ENCODE peak calls at places on chromosomes 6 and 20, in six cellular contexts. T is lower lobe of right lung, U is right lobe of liver, A is AG09309, E is tibial nerve, G is Calu3. Y is an unnamed sample.

GRCh38 chr6:27962506-27962905 is 5.5 kb downstream of the OR2B6 start:
- DNase-seq in U (no peak), G (no peak), T (no peak), E (no peak), A (no peak), Y (no peak)

GRCh38 chr6:7414811-7415210 is 25.2 kb downstream of the RIOK1 start:
- DNase-seq in G (no peak), T (no peak), E (no peak), U (no peak), A (peak; percentile 72), Y (no peak)

GRCh38 chr6:78947529-78947928 is 80.2 kb downstream of the IRAK1BP1 start:
- DNase-seq in E (no peak), A (no peak), U (no peak), T (no peak), G (no peak), Y (no peak)

GRCh38 chr6:37538107-37538506 is 38.4 kb upstream of the CCDC167 start:
- DNase-seq in E (no peak), T (no peak), A (no peak), U (no peak), G (peak; percentile 79), Y (no peak)

GRCh38 chr6:10740061-10740460 is 7.5 kb upstream of the TMEM14B start:
- DNase-seq in E (no peak), U (no peak), G (no peak), T (no peak), A (no peak), Y (no peak)

GRCh38 chr6:51753635-51754034 is 333.8 kb downstream of the PKHD1 start:
- DNase-seq in E (no peak), G (peak; percentile 11), T (peak; percentile 43), U (no peak), A (no peak), Y (no peak)

GRCh38 chr20:26209171-26209941 is 512.7 kb upstream of the ZNF337 start:
- DNase-seq in T (peak; percentile 52), U (no peak), E (no peak), G (no peak), A (peak; percentile 35), Y (peak; percentile 38)

GRCh38 chr20:6819599-6819998 is 52.1 kb downstream of the BMP2 start:
- DNase-seq in E (no peak), U (no peak), G (peak; percentile 32), A (no peak), T (no peak), Y (no peak)

GRCh38 chr6:136782021-136782770 is 10.1 kb downstream of the MAP3K5 start:
- DNase-seq in G (no peak), T (no peak), E (no peak), A (no peak), U (no peak), Y (no peak)

GRCh38 chr20:7585126-7585679 is 355.1 kb downstream of the HAO1 start:
- DNase-seq in E (no peak), G (peak; percentile 12), U (peak; percentile 86), A (no peak), T (no peak), Y (no peak)

GRCh38 chr6:94254689-94255088 is 835.3 kb upstream of the EPHA7 start:
- DNase-seq in E (no peak), T (no peak), A (no peak), G (no peak), U (no peak), Y (no peak)

GRCh38 chr6:16184554-16184953 is 53.8 kb upstream of the GMPR start:
- DNase-seq in U (no peak), T (no peak), G (no peak), A (no peak), E (no peak), Y (no peak)

GRCh38 chr6:82836022-82836575 is 229.5 kb downstream of the UBE3D start:
- DNase-seq in G (no peak), E (no peak), T (no peak), U (no peak), A (no peak), Y (no peak)

GRCh38 chr6:79280756-79281155 is 46.3 kb upstream of the HMGN3 start:
- DNase-seq in U (no peak), E (no peak), A (no peak), T (no peak), G (no peak), Y (no peak)

GRCh38 chr6:112331306-112331705 is 15.8 kb upstream of the RFPL4B start:
- DNase-seq in E (no peak), G (no peak), T (no peak), U (no peak), A (no peak), Y (no peak)

GRCh38 chr20:38115205-38115604 is 49.9 kb downstream of the TGM2 start:
- DNase-seq in E (no peak), G (no peak), A (no peak), T (no peak), U (no peak), Y (no peak)

GRCh38 chr20:38114353-38114791 is 50.7 kb downstream of the TGM2 start:
- DNase-seq in T (no peak), U (no peak), E (no peak), G (no peak), A (no peak), Y (no peak)

GRCh38 chr20:38112943-38113294 is 52.2 kb downstream of the TGM2 start:
- DNase-seq in T (no peak), E (no peak), U (no peak), G (no peak), A (no peak), Y (no peak)

GRCh38 chr20:38112249-38112942 is 52.7 kb downstream of the TGM2 start:
- DNase-seq in U (no peak), G (no peak), E (no peak), A (no peak), T (no peak), Y (no peak)

DNA sequence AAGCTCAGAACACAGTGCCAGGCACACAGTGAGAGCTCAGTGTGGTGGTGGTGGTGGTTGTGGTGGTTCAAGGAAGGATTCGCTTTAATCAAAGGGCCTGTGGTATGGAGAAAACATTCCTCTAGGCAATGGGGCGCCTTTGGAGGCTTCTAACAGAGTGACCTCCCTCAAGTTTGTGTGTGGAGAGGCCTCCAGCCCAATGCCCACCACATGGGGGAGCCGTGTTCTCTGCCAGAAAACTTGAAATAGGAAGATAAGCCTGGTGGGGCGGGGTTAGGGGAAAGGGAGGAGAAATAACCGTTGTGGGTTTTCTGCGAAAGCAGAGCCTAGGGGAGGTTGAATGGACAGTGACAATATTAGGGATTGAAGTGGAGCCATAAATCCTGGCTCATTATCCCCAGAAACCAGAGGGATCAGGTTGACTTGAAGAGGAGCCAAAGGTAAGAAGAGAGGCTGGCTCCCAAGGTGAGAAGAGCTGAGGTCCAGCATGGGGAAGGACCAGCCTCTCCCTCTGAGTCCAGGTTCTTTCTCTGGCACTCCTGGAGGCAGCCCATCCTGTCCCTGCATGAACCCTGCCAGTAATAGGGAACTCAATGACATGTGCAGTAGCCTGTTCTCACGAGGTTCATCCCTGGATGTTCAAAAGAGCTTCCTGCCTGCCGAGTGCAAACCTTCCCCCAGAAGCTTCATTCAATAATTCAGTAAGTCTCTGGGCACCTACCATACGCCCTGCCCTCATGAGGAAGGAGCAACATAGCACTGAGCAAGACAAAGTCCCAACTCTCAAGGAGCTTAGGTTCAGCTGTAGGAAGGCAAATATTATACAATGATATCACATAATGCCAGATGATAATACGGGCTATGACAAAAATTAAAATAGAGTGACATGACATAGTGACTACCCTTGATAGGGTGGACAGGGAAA is 51.4 kb downstream of the TGM2 start:
- DNase-seq in E (no peak), G (peak; percentile 86), T (no peak), U (no peak), A (no peak), Y (no peak)
- TF ChIP-seq CTCF in E (no peak), G (peak; percentile 58), T (peak; percentile 32), U (peak; percentile 35), A (peak; percentile 19), Y (no peak)

GRCh38 chr20:31821427-31821826 is 2.3 kb downstream of the MYLK2 start:
- DNase-seq in T (no peak), E (no peak), U (no peak), G (peak; percentile 41), A (no peak), Y (no peak)
- TF ChIP-seq CTCF in T (no peak), E (no peak), U (no peak), G (no peak), A (no peak), Y (no peak)

GRCh38 chr20:33079267-33079666 is at the start of gene BPIFB4:
- DNase-seq in A (no peak), T (no peak), G (no peak), E (no peak), U (no peak), Y (no peak)

GRCh38 chr20:33075281-33075680 is 4.2 kb upstream of the BPIFB4 start:
- DNase-seq in A (no peak), U (no peak), E (no peak), G (no peak), T (no peak), Y (no peak)

GRCh38 chr20:33074675-33075074 is 4.8 kb upstream of the BPIFB4 start:
- DNase-seq in A (no peak), U (no peak), T (no peak), G (no peak), E (no peak), Y (no peak)

GRCh38 chr20:33072813-33073212 is 6.6 kb upstream of the BPIFB4 start:
- DNase-seq in T (no peak), G (no peak), A (no peak), E (no peak), U (no peak), Y (no peak)

DNA sequence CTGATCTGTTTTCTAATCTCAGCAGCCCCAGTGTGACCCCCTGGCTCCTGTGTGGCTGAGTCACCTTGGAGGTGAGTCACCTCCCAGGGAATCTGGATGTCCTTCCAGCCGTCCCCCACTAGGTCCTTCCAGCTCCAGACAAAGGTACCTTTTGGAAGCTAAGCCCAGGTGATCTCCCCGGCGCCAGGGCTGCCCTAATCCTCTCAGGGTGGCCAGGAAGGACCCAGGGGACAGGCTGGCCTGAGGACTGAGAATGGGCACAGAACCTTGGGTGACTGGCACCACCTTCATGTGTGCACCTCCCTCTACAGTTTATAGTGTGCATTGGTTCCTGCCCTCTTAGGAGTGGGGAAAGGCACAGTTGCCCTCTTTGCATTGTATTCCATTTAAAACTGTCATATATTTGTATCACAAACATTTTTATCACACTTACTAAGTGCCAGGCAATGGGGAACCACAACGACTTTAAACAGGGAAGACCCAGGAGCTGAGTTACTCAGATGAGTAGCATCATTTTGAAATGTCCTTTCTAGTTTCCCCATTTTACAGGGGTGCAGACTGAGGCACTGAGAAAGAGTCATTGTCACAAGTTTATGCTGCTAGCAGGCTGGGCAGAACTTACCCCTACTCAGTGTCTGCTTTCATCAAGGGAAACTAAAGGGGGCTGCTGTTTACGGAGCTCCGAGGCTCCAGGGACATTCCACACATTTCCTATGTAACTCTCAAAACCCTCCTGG is 2.6 kb upstream of the BPIFB4 start:
- DNase-seq in U (no peak), E (no peak), T (no peak), G (peak; percentile 61), A (no peak), Y (no peak)
- TF ChIP-seq CTCF in U (peak; percentile 27), E (peak; percentile 13), T (no peak), G (peak; percentile 38), A (no peak), Y (no peak)

DNA sequence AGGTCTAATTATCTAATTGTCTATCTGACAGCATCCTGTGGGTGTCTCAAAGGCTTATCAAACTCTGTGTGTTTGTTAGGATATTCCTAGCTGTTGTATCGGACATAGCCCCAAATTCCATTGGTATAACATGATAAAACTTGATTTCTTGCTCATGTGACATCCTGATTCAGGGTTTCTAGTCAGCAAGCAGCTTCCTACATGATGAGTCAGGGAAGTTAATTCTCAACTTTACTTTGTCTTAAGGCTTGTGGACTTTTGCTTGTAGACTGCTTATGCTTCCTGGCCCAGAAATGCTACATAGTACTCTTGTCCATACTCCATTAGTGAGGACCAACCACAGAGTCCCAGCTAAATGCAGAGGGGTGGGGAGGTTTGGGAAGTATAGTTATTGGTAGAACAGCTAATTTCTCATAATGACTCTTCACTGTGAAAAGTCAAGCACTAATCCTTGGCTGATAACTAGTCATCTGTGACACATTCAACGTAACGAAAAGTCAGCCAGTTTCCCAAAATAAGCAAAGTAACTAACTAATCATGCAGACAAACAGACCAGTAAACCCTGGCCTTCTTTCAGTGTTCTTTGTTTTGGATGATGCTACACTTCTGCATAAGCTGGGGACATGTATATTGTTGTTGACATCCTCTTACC is 25.8 kb downstream of the NKAIN2 start:
- DNase-seq in G (no peak), U (no peak), A (no peak), E (no peak), T (no peak), Y (no peak)
- TF ChIP-seq CTCF in G (no peak), U (no peak), A (no peak), E (no peak), T (no peak), Y (no peak)